ENCODE peak calls at places on chromosomes 7 and 10, in four cellular contexts. A is coronary artery, Q is mesothelial cell of epicardium, I is NB4. X is an unnamed sample.
A peak's percentile ranks its signal among the peaks of the same experiment; 100 is the strongest.

GRCh38 chr7:23863209-23863798 is 153.3 kb downstream of the STK31 start:
- DNase-seq in A (no peak), Q (no peak), I (peak; percentile 56), X (no peak)

GRCh38 chr10:122140477-122140902 is 130.6 kb upstream of the BTBD16 start:
- DNase-seq in A (peak; percentile 83), Q (no peak), I (peak; percentile 62), X (no peak)

GRCh38 chr10:127907411-127908105 is 655 bp downstream of the PTPRE start:
- DNase-seq in A (no peak), Q (no peak), I (peak; percentile 26), X (no peak)

GRCh38 chr7:35334511-35334910 is 80.6 kb upstream of the TBX20 start:
- DNase-seq in A (no peak), Q (no peak), I (no peak), X (no peak)

GRCh38 chr7:141409911-141410329 is 141.3 kb upstream of the AGK start:
- DNase-seq in A (no peak), Q (no peak), I (no peak), X (no peak)

GRCh38 chr7:17302575-17303142 is 4.2 kb downstream of the AHR start:
- DNase-seq in A (no peak), Q (no peak), I (peak; percentile 52), X (no peak)

GRCh38 chr7:45962861-45963260 is 41.8 kb upstream of the IGFBP3 start:
- DNase-seq in A (no peak), Q (no peak), I (no peak), X (no peak)

GRCh38 chr7:26490631-26491624 is 199.3 kb downstream of the SNX10 start:
- DNase-seq in A (no peak), Q (no peak), I (no peak), X (no peak)

GRCh38 chr10:32985781-32986350 is 27.8 kb upstream of the ITGB1 start:
- DNase-seq in A (no peak), Q (no peak), I (peak; percentile 72), X (no peak)

GRCh38 chr7:47638679-47639306 is 56.9 kb upstream of the TNS3 start:
- DNase-seq in A (no peak), Q (no peak), I (no peak), X (no peak)

GRCh38 chr7:17608114-17608833 is 309.8 kb downstream of the AHR start:
- DNase-seq in A (no peak), Q (no peak), I (peak; percentile 62), X (no peak)

GRCh38 chr7:50588937-50589336 is 23.7 kb upstream of the DDC start:
- DNase-seq in A (no peak), Q (no peak), I (peak; percentile 40), X (no peak)

GRCh38 chr7:101507327-101507726 is 121.8 kb downstream of the MYL10 start:
- DNase-seq in A (no peak), Q (no peak), I (no peak), X (no peak)

GRCh38 chr7:119197872-119198527 is 973.5 kb downstream of the ANKRD7 start:
- DNase-seq in A (no peak), Q (no peak), I (peak; percentile 77), X (no peak)

GRCh38 chr10:36147529-36147928 is 505.4 kb upstream of the FZD8 start:
- DNase-seq in A (no peak), Q (no peak), I (no peak), X (no peak)

GRCh38 chr10:114077347-114077746 is 33.7 kb downstream of the ADRB1 start:
- DNase-seq in A (no peak), Q (no peak), I (no peak), X (no peak)

GRCh38 chr10:88114368-88114767 is 250.9 kb downstream of the PTEN start:
- DNase-seq in A (no peak), Q (no peak), I (peak; percentile 90), X (no peak)

GRCh38 chr7:135291809-135292253 is 58.2 kb downstream of the STRA8 start:
- DNase-seq in A (no peak), Q (no peak), I (no peak), X (no peak)

GRCh38 chr10:71970869-71971268 is 6.7 kb downstream of the CHST3 start:
- DNase-seq in A (no peak), Q (no peak), I (no peak), X (no peak)

GRCh38 chr10:28127881-28128280 is 129.0 kb upstream of the ODAD2 start:
- DNase-seq in A (no peak), Q (no peak), I (no peak), X (no peak)

GRCh38 chr7:151088856-151089699 is 2.8 kb downstream of the AGAP3 start:
- DNase-seq in A (no peak), Q (no peak), I (no peak), X (no peak)

GRCh38 chr10:129621694-129622093 is 154.7 kb downstream of the MGMT start:
- DNase-seq in A (no peak), Q (no peak), I (no peak), X (no peak)

GRCh38 chr7:102400360-102400759 is 4.2 kb downstream of the PRKRIP1 start:
- DNase-seq in A (no peak), Q (no peak), I (no peak), X (no peak)

GRCh38 chr7:86908948-86909347 is 150.5 kb downstream of the ELAPOR2 start:
- DNase-seq in A (no peak), Q (no peak), I (peak; percentile 29), X (no peak)

GRCh38 chr10:102016416-102016815 is 39.6 kb downstream of the ARMH3 start:
- DNase-seq in A (no peak), Q (no peak), I (no peak), X (no peak)

GRCh38 chr7:128883622-128884549 is 21.2 kb downstream of the ATP6V1F start:
- DNase-seq in A (no peak), Q (peak; percentile 69), I (peak; percentile 87), X (peak; percentile 65)

GRCh38 chr7:64887756-64888508 is 15.1 kb upstream of the ZNF273 start:
- DNase-seq in A (peak; percentile 69), Q (no peak), I (peak; percentile 86), X (no peak)

GRCh38 chr10:27390681-27391080 is 113.4 kb upstream of the RAB18 start:
- DNase-seq in A (no peak), Q (no peak), I (no peak), X (no peak)

GRCh38 chr7:101121996-101122932 is 4.6 kb upstream of the SERPINE1 start:
- DNase-seq in A (peak; percentile 97), Q (peak; percentile 55), I (no peak), X (no peak)

GRCh38 chr7:41916450-41916927 is 213.6 kb upstream of the INHBA start:
- DNase-seq in A (no peak), Q (no peak), I (no peak), X (no peak)

GRCh38 chr7:17456541-17456940 is 158.1 kb downstream of the AHR start:
- DNase-seq in A (no peak), Q (no peak), I (no peak), X (no peak)

GRCh38 chr7:91556956-91557650 is 292.9 kb downstream of the FZD1 start:
- DNase-seq in A (no peak), Q (no peak), I (no peak), X (no peak)

GRCh38 chr10:5412277-5412941 is at the start of gene NET1:
- DNase-seq in A (peak; percentile 95), Q (peak; percentile 81), I (peak; percentile 79), X (peak; percentile 84)

GRCh38 chr10:95434583-95434982 is 126.6 kb downstream of the SORBS1 start:
- DNase-seq in A (no peak), Q (no peak), I (no peak), X (no peak)

DNA sequence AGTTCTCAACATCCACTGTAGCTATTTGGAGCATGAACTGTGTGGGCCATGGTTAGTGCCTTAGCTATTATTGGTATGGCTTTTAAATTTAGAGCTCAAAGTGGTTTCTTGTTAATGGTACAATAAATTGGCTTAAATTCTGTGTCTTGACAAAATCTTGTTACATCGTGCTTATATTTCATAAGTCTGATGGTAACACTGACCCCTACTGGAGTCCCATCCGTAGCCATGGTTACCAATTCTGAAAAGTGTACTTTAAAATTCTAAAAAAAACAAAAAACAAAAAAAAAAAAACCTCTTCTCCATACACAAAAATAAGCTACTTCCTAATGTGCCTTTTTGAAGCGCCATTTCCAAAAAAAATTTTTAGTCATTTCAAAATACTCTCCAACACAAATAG is 6.4 kb upstream of the RPP30 start:
- DNase-seq in A (no peak), Q (no peak), I (peak; percentile 30), X (no peak)
- TF ChIP-seq CTCF in A (no peak), Q (peak; percentile 28), I (peak; percentile 42), X (peak; percentile 29)

GRCh38 chr7:115850774-115851173 is 179.8 kb downstream of the TFEC start:
- DNase-seq in A (no peak), Q (no peak), I (no peak), X (no peak)

GRCh38 chr7:115851291-115851690 is 179.3 kb downstream of the TFEC start:
- DNase-seq in A (no peak), Q (no peak), I (peak; percentile 69), X (no peak)
- TF ChIP-seq CTCF in A (no peak), Q (no peak), I (peak; percentile 34), X (peak; percentile 42)

DNA sequence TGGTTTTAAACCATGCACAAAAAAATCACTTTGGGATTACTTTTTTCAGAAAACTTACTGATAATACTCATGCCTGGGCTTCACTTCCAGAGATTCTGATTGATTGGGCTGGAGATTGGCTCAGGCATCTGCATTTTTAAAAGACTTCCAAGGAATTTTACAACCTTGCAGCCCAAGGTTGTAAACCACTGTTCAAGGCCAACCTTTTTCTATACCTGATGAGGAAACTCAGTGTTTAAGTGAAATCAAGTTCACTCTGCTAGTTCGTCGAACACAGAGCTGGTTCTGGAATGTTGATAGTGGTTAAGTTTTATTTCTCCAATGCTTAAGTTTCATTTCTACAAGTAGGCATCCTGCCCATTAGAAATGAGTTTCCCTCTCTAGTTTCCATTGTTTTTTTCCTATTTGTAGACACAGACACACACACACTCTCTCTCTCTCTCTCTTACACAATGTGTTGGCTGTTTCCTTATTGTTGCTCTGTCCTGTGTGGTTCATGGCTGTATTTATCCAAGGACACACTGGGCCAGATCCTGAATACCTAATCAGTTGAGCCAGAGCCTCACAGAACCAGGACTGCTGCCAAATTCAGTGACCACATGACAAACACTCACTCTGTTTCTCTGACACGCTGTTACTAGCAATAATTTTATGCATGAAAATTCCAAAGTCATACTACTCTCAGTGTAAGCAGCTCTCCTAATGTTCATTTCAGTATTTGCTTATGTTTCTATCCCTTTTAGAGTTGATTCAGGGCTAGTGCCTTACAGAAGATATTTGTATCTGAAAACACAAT is 3.7 kb upstream of the IFIT1B start:
- DNase-seq in A (peak; percentile 88), Q (no peak), I (no peak), X (no peak)
- TF ChIP-seq CTCF in A (no peak), Q (no peak), I (no peak), X (no peak)

GRCh38 chr10:103476046-103476768 is 2.8 kb downstream of the CALHM3 start:
- DNase-seq in A (no peak), Q (no peak), I (peak; percentile 60), X (no peak)
- TF ChIP-seq CTCF in A (no peak), Q (no peak), I (peak; percentile 46), X (peak; percentile 44)

DNA sequence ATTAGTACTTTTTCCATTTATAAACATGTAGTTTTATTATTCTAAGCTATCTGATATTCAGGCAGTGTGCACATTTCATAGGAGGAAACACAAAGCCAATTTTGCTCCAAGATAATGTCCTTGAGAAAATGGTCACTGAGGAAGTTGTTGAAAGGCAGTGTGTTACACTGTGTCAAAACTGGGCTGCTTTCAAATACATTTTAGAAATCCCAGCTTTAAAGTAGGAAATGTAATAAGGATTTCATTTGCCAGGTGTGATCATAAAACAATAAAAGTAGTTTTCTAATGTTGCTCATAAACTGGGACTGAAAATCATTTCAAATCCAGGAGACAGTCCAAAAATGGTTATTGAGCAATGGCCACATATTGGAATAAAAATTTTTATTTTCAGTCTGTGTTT is 80.1 kb downstream of the WDR37 start:
- DNase-seq in A (no peak), Q (no peak), I (no peak), X (no peak)
- TF ChIP-seq CTCF in A (no peak), Q (no peak), I (no peak), X (no peak)